ENCODE peak calls at places on chromosomes 16 and 17, in seven cellular contexts. Y, Z, H, F, D, M and T are unnamed samples.

GRCh38 chr17:1491406-1492248 is 859 bp downstream of the MYO1C start:
- DNase-seq in Y (peak), Z (peak), H (peak), F (peak), D (no peak), M (no peak), T (peak)

GRCh38 chr16:28938721-28939120 is 7.0 kb downstream of the CD19 start:
- DNase-seq in Y (no peak), Z (no peak), H (no peak), F (no peak), D (no peak), M (no peak), T (no peak)

GRCh38 chr16:50731130-50731988 is 10.5 kb upstream of the CYLD start:
- DNase-seq in Y (no peak), Z (no peak), H (peak), F (no peak), D (no peak), M (no peak), T (no peak)

GRCh38 chr16:88013766-88014165 is 62.5 kb downstream of the BANP start:
- DNase-seq in Y (no peak), Z (no peak), H (no peak), F (no peak), D (no peak), M (no peak), T (no peak)

GRCh38 chr17:6035801-6036394 is 34.3 kb upstream of the WSCD1 start:
- DNase-seq in Y (no peak), Z (no peak), H (peak), F (no peak), D (no peak), M (no peak), T (no peak)

GRCh38 chr16:50209548-50210265 is 56.6 kb downstream of the TENT4B start:
- DNase-seq in Y (no peak), Z (no peak), H (peak), F (no peak), D (no peak), M (no peak), T (no peak)

GRCh38 chr17:59328534-59329095 is 2.8 kb upstream of the YPEL2 start:
- DNase-seq in Y (no peak), Z (no peak), H (no peak), F (no peak), D (no peak), M (no peak), T (no peak)

GRCh38 chr17:41403409-41404023 is 6.1 kb upstream of the KRT31 start:
- DNase-seq in Y (no peak), Z (no peak), H (no peak), F (no peak), D (no peak), M (no peak), T (no peak)

GRCh38 chr17:70080541-70081347 is 5.7 kb downstream of the KCNJ16 start:
- DNase-seq in Y (no peak), Z (no peak), H (no peak), F (no peak), D (peak), M (no peak), T (no peak)

GRCh38 chr17:64630309-64631223 is 31.5 kb downstream of the SMURF2 start:
- DNase-seq in Y (no peak), Z (no peak), H (no peak), F (no peak), D (no peak), M (no peak), T (no peak)

GRCh38 chr17:79000396-79001189 is 9.0 kb downstream of the CANT1 start:
- DNase-seq in Y (no peak), Z (no peak), H (no peak), F (peak), D (no peak), M (no peak), T (no peak)

GRCh38 chr17:78999947-79000395 is 9.6 kb downstream of the CANT1 start:
- DNase-seq in Y (no peak), Z (no peak), H (no peak), F (peak), D (no peak), M (no peak), T (no peak)

GRCh38 chr17:78997881-78998280 is 11.7 kb downstream of the CANT1 start:
- DNase-seq in Y (no peak), Z (no peak), H (no peak), F (peak), D (no peak), M (no peak), T (no peak)

GRCh38 chr17:78998311-78999055 is 11.1 kb downstream of the CANT1 start:
- DNase-seq in Y (peak), Z (peak), H (no peak), F (peak), D (no peak), M (no peak), T (no peak)

DNA sequence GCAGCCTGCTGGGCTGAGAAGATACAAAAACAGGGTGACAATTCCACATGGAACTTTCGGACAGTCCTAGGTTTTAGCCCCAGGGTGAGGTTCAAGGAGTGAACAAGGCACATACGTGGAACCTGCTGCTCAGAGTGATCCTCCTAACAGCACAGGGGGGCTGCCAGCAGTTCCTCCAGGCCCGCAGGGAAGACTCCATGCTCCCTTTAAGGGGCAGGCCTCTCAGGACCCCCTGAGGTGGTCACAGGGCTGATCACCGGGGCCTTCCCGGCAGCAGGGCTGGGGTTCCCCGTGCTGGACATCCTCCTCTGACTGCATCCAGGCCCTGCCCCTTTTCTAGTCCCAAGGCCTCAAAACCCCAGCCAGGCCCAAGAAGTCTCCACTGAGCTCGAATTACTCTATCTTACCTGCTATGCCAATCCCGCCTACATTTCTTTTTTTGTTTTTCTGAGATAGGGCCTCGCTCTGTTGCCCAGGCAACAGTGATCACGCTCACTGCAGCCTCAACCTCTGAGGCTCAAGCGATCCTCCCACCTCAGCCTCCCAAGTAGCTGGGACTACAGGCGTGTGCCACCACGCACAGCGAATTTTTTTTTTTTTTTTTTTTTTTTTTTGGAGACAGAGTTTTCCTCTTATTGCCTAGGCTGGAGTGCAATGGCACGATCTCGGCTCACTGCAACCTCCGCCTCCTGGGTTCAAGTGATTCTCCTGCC is 10.4 kb downstream of the CANT1 start:
- DNase-seq in Y (no peak), Z (no peak), H (no peak), F (peak), D (no peak), M (no peak), T (no peak)
- H3K27ac ChIP-seq in Y (peak), Z (peak), H (no peak), F (no peak), D (no peak), M (peak), T (peak)

GRCh38 chr16:63461248-63461841 is 1425.1 kb upstream of the CDH8 start:
- DNase-seq in Y (no peak), Z (no peak), H (peak), F (peak), D (peak), M (no peak), T (no peak)
- TF ChIP-seq CTCF in Y (no peak), Z (peak), H (peak), F (no peak), D (peak), M (peak), T (peak)

GRCh38 chr16:85171809-85172464 is 59.7 kb upstream of the CIBAR2 start:
- DNase-seq in Y (peak), Z (no peak), H (no peak), F (no peak), D (no peak), M (no peak), T (no peak)

GRCh38 chr16:85173981-85174751 is 61.9 kb upstream of the CIBAR2 start:
- DNase-seq in Y (no peak), Z (no peak), H (peak), F (no peak), D (peak), M (no peak), T (no peak)

GRCh38 chr16:85171004-85171808 is 58.9 kb upstream of the CIBAR2 start:
- DNase-seq in Y (peak), Z (no peak), H (no peak), F (no peak), D (no peak), M (no peak), T (no peak)

GRCh38 chr16:85173077-85173980 is 61.1 kb upstream of the CIBAR2 start:
- DNase-seq in Y (no peak), Z (no peak), H (peak), F (no peak), D (peak), M (no peak), T (no peak)

GRCh38 chr16:85172465-85173071 is 60.3 kb upstream of the CIBAR2 start:
- DNase-seq in Y (no peak), Z (no peak), H (peak), F (peak), D (peak), M (no peak), T (no peak)
- H3K4me3 ChIP-seq in Y (peak), Z (peak), H (peak), F (peak), D (peak), M (peak), T (no peak)

GRCh38 chr17:38893612-38894011 is 23.8 kb downstream of the LASP1 start:
- DNase-seq in Y (peak), Z (peak), H (no peak), F (no peak), D (no peak), M (no peak), T (no peak)

GRCh38 chr17:38891441-38891840 is 21.6 kb downstream of the LASP1 start:
- DNase-seq in Y (no peak), Z (no peak), H (no peak), F (no peak), D (no peak), M (no peak), T (no peak)

GRCh38 chr17:38893113-38893512 is 23.3 kb downstream of the LASP1 start:
- DNase-seq in Y (no peak), Z (no peak), H (no peak), F (no peak), D (no peak), M (no peak), T (no peak)

GRCh38 chr17:38892083-38892482 is 22.2 kb downstream of the LASP1 start:
- DNase-seq in Y (no peak), Z (no peak), H (no peak), F (no peak), D (no peak), M (no peak), T (no peak)

DNA sequence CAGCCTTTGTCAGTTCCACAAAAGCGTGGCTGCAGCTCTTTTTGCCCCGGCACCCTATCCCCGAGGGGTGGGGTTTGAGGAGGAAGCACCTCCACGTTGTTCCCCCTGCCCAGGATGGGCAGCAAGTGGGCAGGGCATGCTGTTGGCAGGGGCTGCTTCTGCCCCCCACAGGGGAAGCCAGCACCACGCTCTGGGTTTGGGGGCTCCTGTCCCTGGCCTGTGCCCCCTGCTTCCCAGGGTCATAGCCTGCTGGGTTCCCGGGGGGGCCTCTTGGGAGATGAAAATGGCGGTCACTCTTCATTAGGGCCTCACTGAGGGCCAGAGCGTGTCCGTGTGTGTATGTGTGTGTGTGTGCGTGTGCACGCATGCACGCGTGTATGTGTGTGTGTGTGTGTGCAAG is 22.8 kb downstream of the LASP1 start:
- DNase-seq in Y (no peak), Z (no peak), H (no peak), F (no peak), D (no peak), M (no peak), T (no peak)
- H3K27ac ChIP-seq in Y (peak), Z (no peak), H (no peak), F (no peak), D (no peak), M (peak), T (no peak)

DNA sequence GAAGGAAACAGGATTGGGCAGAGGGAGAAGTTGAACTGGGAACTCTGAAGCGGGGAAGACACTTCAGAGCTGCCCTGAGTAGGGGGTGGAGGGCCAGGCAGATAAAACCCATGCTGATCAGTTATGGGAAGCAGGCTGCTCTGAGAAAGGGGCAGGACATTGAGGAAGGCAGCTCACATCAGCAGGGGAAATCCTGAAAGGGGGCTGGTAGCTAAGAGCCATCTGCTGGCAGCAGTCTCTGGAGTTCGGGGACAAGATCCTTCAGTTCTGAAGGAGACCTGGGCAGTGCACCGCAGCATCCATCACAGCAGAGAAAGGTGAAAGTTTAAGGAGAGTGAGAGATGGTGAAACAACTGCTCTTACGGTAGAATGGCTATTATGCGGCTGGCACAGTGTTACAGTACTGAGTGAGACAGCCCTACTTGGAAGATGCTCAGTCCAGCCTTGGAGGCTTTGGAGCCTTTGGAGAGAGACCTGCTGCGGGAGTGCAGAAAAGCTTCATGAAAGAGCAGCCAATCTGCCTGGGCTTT is 5.4 kb upstream of the KIF18B start:
- DNase-seq in Y (no peak), Z (peak), H (no peak), F (no peak), D (no peak), M (no peak), T (no peak)
- TF ChIP-seq CTCF in Y (no peak), Z (no peak), H (no peak), F (no peak), D (no peak), M (no peak), T (no peak)